ENCODE peak calls at places on chromosomes 6 and 20, in six cellular contexts. X is cardiac muscle cell, P is uterus, K is fibroblast of mammary gland, B is breast epithelium, V is OCI-LY7. Q is an unnamed sample.

GRCh38 chr6:2101213-2101612 is 144.2 kb downstream of the GMDS start:
- DNase-seq in X (no peak), P (no peak), K (peak), B (no peak), V (no peak), Q (no peak)

GRCh38 chr20:36145877-36146707 is 8.4 kb upstream of the EPB41L1 start:
- DNase-seq in X (peak), P (no peak), K (no peak), B (no peak), V (peak), Q (no peak)

GRCh38 chr20:33732166-33732970 is 572 bp downstream of the ZNF341 start:
- DNase-seq in X (no peak), P (peak), K (peak), B (peak), V (peak), Q (no peak)

GRCh38 chr20:9220874-9221547 is 152.1 kb downstream of the PLCB4 start:
- DNase-seq in X (peak), P (no peak), K (peak), B (no peak), V (no peak), Q (no peak)

GRCh38 chr6:43628392-43629103 is 516 bp downstream of the GTPBP2 start:
- DNase-seq in X (peak), P (peak), K (peak), B (no peak), V (peak), Q (no peak)

GRCh38 chr6:2209226-2209809 is 36.1 kb downstream of the GMDS start:
- DNase-seq in X (peak), P (no peak), K (peak), B (no peak), V (peak), Q (no peak)

GRCh38 chr6:28585335-28585734 is 59.7 kb downstream of the GPX5 start:
- DNase-seq in X (no peak), P (no peak), K (peak), B (no peak), V (no peak), Q (no peak)

GRCh38 chr6:46933751-46934150 is 12.0 kb upstream of the ADGRF5 start:
- DNase-seq in X (no peak), P (no peak), K (no peak), B (no peak), V (no peak), Q (no peak)

GRCh38 chr6:87115402-87116135 is 20.7 kb upstream of the CGA start:
- DNase-seq in X (no peak), P (no peak), K (no peak), B (no peak), V (no peak), Q (no peak)

GRCh38 chr20:9996944-9997343 is 37.8 kb upstream of the ANKEF1 start:
- DNase-seq in X (no peak), P (no peak), K (peak), B (no peak), V (no peak), Q (no peak)

GRCh38 chr20:38157635-38158495 is 7.2 kb downstream of the TGM2 start:
- DNase-seq in X (no peak), P (no peak), K (no peak), B (no peak), V (no peak), Q (no peak)

GRCh38 chr20:37522258-37523011 is 1.4 kb downstream of the NNAT start:
- DNase-seq in X (peak), P (no peak), K (peak), B (no peak), V (no peak), Q (no peak)

GRCh38 chr6:10510592-10511367 is 10.4 kb upstream of the GCNT2 start:
- DNase-seq in X (peak), P (peak), K (peak), B (peak), V (peak), Q (no peak)

GRCh38 chr6:87718662-87719433 is 16.8 kb upstream of the AKIRIN2 start:
- DNase-seq in X (no peak), P (no peak), K (peak), B (no peak), V (no peak), Q (no peak)

GRCh38 chr6:106872044-106872443 is 102.5 kb downstream of the CD24 start:
- DNase-seq in X (no peak), P (no peak), K (no peak), B (peak), V (no peak), Q (no peak)

GRCh38 chr6:147141690-147142308 is 62.4 kb upstream of the STXBP5 start:
- DNase-seq in X (no peak), P (no peak), K (peak), B (no peak), V (no peak), Q (no peak)

GRCh38 chr6:132236744-132237143 is 164.5 kb downstream of the MOXD1 start:
- DNase-seq in X (no peak), P (no peak), K (peak), B (no peak), V (no peak), Q (no peak)

GRCh38 chr6:137637161-137637560 is 143.0 kb upstream of the OLIG3 start:
- DNase-seq in X (no peak), P (no peak), K (peak), B (no peak), V (no peak), Q (no peak)

GRCh38 chr6:115783402-115784061 is 277.2 kb downstream of the FRK start:
- DNase-seq in X (no peak), P (no peak), K (peak), B (no peak), V (no peak), Q (no peak)

GRCh38 chr6:15063253-15063853 is 182.5 kb upstream of the JARID2 start:
- DNase-seq in X (no peak), P (no peak), K (peak), B (no peak), V (peak), Q (no peak)

GRCh38 chr6:97282238-97282725 is 734 bp downstream of the MMS22L start:
- DNase-seq in X (peak), P (no peak), K (peak), B (no peak), V (peak), Q (no peak)

GRCh38 chr6:47633141-47633540 is 65.2 kb upstream of the ADGRF4 start:
- DNase-seq in X (peak), P (no peak), K (peak), B (no peak), V (no peak), Q (no peak)

GRCh38 chr20:47535088-47535487 is 33.4 kb downstream of the NCOA3 start:
- DNase-seq in X (no peak), P (no peak), K (no peak), B (no peak), V (peak), Q (no peak)

GRCh38 chr6:152993431-152993830 is 9.1 kb downstream of the MTRF1L start:
- DNase-seq in X (no peak), P (no peak), K (no peak), B (no peak), V (no peak), Q (no peak)
- TF ChIP-seq CTCF in X (no peak), P (no peak), K (peak), B (no peak), V (peak), Q (peak)

GRCh38 chr6:108565893-108566292 is 5.2 kb downstream of the FOXO3 start:
- DNase-seq in X (no peak), P (peak), K (peak), B (no peak), V (peak), Q (no peak)
- TF ChIP-seq CTCF in X (peak), P (no peak), K (peak), B (no peak), V (peak), Q (peak)

GRCh38 chr6:135410856-135411255 is 86.7 kb downstream of the AHI1 start:
- DNase-seq in X (no peak), P (no peak), K (no peak), B (no peak), V (no peak), Q (no peak)

GRCh38 chr6:135411849-135412248 is 85.7 kb downstream of the AHI1 start:
- DNase-seq in X (no peak), P (no peak), K (no peak), B (no peak), V (no peak), Q (no peak)

DNA sequence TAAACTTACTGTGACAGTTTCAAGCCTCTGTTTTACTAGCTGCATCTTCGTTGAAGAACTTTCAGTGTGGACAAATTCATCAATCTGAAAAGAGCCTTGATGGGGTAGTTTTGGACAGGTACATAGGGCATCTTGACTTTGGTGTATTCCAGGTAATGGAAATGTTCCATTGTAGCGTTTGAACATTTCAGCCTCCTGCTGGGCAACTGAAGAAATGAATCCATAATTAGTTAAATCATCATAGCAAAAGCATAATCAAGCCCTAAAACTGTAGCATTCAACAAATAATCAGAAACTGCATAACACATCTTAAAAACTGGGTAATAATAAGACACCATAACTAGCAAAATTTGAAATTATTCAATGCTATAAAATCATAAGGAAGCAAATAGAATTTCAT is 86.2 kb downstream of the AHI1 start:
- DNase-seq in X (no peak), P (no peak), K (peak), B (no peak), V (peak), Q (no peak)
- TF ChIP-seq CTCF in X (peak), P (no peak), K (peak), B (peak), V (peak), Q (peak)

DNA sequence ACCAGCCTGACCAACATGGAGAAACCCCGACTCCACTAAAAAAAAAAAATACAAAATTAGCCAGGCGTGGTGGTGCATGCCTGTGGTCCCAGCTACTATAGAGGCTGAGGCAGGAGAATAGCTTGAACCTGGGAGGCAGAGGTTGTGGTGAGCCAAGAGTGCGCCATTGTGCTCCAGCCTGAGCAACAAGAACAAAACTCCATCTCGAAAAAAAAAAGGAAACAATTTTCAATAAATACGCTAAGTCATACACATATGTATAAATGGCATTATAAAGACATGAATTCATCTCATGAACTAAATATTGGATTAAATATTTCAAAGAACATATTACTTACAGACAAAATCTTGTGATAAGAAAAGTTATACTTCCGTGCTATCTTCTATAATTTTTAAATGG is 2.9 kb downstream of the ARHGAP18 start:
- DNase-seq in X (no peak), P (no peak), K (no peak), B (no peak), V (no peak), Q (no peak)
- TF ChIP-seq CTCF in X (no peak), P (no peak), K (no peak), B (no peak), V (no peak), Q (no peak)

Q was measured in type B pancreatic cell.